ENCODE peak calls at places on chromosomes 13 and 19, in five cellular contexts. Z is Caco-2, L is PC-9, G is HCT116, M is cardiac muscle cell. W is an unnamed sample.
A peak's percentile ranks its signal among the peaks of the same experiment; 100 is the strongest.

GRCh38 chr19:19538077-19538764 is at the start of gene CILP2:
- DNase-seq in L (no peak), Z (peak; percentile 60), M (peak; percentile 32), G (no peak), W (no peak)

GRCh38 chr13:85619321-85619720 is 179.9 kb downstream of the SLITRK6 start:
- DNase-seq in Z (no peak), M (no peak), L (no peak), G (no peak), W (no peak)

GRCh38 chr19:19475845-19476828 is 39.2 kb downstream of the TSSK6 start:
- DNase-seq in Z (no peak), L (no peak), G (no peak), M (peak; percentile 42), W (no peak)

GRCh38 chr19:14089662-14090508 is 666 bp downstream of the SAMD1 start:
- DNase-seq in G (no peak), M (peak; percentile 75), Z (peak; percentile 69), L (no peak), W (no peak)

GRCh38 chr13:32415019-32415418 is 12.9 kb downstream of the N4BP2L1 start:
- DNase-seq in G (peak; percentile 18), M (peak; percentile 21), L (no peak), Z (peak; percentile 49), W (no peak)

GRCh38 chr13:76991432-76991795 is 467 bp upstream of the CLN5 start:
- DNase-seq in Z (no peak), L (no peak), M (no peak), G (no peak), W (no peak)

GRCh38 chr13:23384111-23384510 is 49.4 kb downstream of the SACS start:
- DNase-seq in L (no peak), M (no peak), G (no peak), Z (no peak), W (no peak)

GRCh38 chr13:25885418-25885817 is 166.4 kb downstream of the SHISA2 start:
- DNase-seq in G (no peak), Z (no peak), L (no peak), M (no peak), W (no peak)

GRCh38 chr13:41780736-41781708 is 179.9 kb downstream of the VWA8 start:
- DNase-seq in G (no peak), L (peak; percentile 74), M (peak; percentile 91), Z (no peak), W (no peak)

GRCh38 chr19:27794444-27795042 is 1418.4 kb downstream of the UQCRFS1 start:
- DNase-seq in M (peak; percentile 44), L (peak; percentile 34), G (no peak), Z (no peak), W (no peak)

GRCh38 chr19:41575998-41576397 is at the start of gene CEACAM21:
- DNase-seq in M (no peak), G (no peak), Z (no peak), L (no peak), W (no peak)

GRCh38 chr19:5575553-5575952 is 7.8 kb upstream of the TINCR start:
- DNase-seq in M (no peak), Z (no peak), G (no peak), L (peak; percentile 70), W (no peak)

GRCh38 chr19:11446652-11447301 is 11.3 kb downstream of the PRKCSH start:
- DNase-seq in L (no peak), G (no peak), Z (no peak), M (peak; percentile 46), W (no peak)

GRCh38 chr19:34145741-34146202 is 26.5 kb upstream of the LSM14A start:
- DNase-seq in G (peak; percentile 33), M (peak; percentile 70), L (peak; percentile 49), Z (peak; percentile 58), W (no peak)

GRCh38 chr13:34347784-34348573 is 530.0 kb downstream of the RFC3 start:
- DNase-seq in L (peak; percentile 97), Z (no peak), G (no peak), M (no peak), W (peak; percentile 95)

GRCh38 chr13:98055623-98056022 is 87.3 kb upstream of the FARP1 start:
- DNase-seq in L (no peak), M (no peak), Z (no peak), G (no peak), W (no peak)

GRCh38 chr13:67267136-67267535 is 37.0 kb upstream of the PCDH9 start:
- DNase-seq in M (peak; percentile 27), L (no peak), G (no peak), Z (no peak), W (no peak)

GRCh38 chr19:5691205-5691929 is 1.3 kb downstream of the RPL36 start:
- DNase-seq in L (no peak), Z (no peak), M (peak; percentile 73), G (no peak), W (peak; percentile 39)

GRCh38 chr19:3712663-3713531 is 4.7 kb downstream of the TJP3 start:
- DNase-seq in L (peak; percentile 55), Z (no peak), G (peak; percentile 37), M (no peak), W (no peak)

GRCh38 chr19:16036397-16036925 is 39.8 kb upstream of the TPM4 start:
- DNase-seq in L (no peak), Z (no peak), M (no peak), G (no peak), W (no peak)

GRCh38 chr19:661427-662196 is 1.4 kb downstream of the RNF126 start:
- DNase-seq in L (no peak), Z (no peak), M (no peak), G (no peak), W (no peak)

GRCh38 chr13:32811297-32811800 is 204.9 kb upstream of the KL start:
- DNase-seq in Z (no peak), G (no peak), L (peak; percentile 71), M (no peak), W (peak; percentile 4)

GRCh38 chr13:30892966-30893365 is 13.1 kb upstream of the MEDAG start:
- DNase-seq in Z (peak; percentile 58), G (peak; percentile 77), L (no peak), M (peak; percentile 75), W (no peak)

GRCh38 chr19:4914736-4915501 is 5.6 kb downstream of the UHRF1 start:
- DNase-seq in G (peak; percentile 76), M (peak; percentile 74), L (peak; percentile 91), Z (peak; percentile 49), W (peak; percentile 89)

GRCh38 chr13:94858856-94859811 is 146.8 kb upstream of the SOX21 start:
- DNase-seq in M (peak; percentile 87), L (peak; percentile 24), Z (no peak), G (no peak), W (no peak)

GRCh38 chr13:80962855-80963254 is 621.9 kb upstream of the SPRY2 start:
- DNase-seq in L (no peak), Z (no peak), M (peak; percentile 61), G (no peak), W (no peak)

GRCh38 chr13:45162821-45163220 is 38.0 kb downstream of the KCTD4 start:
- DNase-seq in M (peak; percentile 84), G (peak; percentile 76), L (peak; percentile 95), Z (no peak), W (no peak)

GRCh38 chr13:73608731-73609485 is 525.3 kb downstream of the KLF12 start:
- DNase-seq in M (no peak), G (no peak), Z (no peak), L (no peak), W (no peak)

GRCh38 chr13:43133792-43134191 is 110.4 kb downstream of the DNAJC15 start:
- DNase-seq in G (no peak), M (no peak), L (no peak), Z (no peak), W (no peak)

GRCh38 chr13:43134896-43135295 is 111.5 kb downstream of the DNAJC15 start:
- DNase-seq in M (no peak), Z (no peak), L (no peak), G (no peak), W (no peak)

GRCh38 chr13:43129511-43130130 is 106.2 kb downstream of the DNAJC15 start:
- DNase-seq in L (no peak), G (no peak), M (no peak), Z (no peak), W (no peak)

GRCh38 chr13:43132911-43133310 is 109.5 kb downstream of the DNAJC15 start:
- DNase-seq in Z (no peak), G (no peak), L (no peak), M (no peak), W (no peak)

DNA sequence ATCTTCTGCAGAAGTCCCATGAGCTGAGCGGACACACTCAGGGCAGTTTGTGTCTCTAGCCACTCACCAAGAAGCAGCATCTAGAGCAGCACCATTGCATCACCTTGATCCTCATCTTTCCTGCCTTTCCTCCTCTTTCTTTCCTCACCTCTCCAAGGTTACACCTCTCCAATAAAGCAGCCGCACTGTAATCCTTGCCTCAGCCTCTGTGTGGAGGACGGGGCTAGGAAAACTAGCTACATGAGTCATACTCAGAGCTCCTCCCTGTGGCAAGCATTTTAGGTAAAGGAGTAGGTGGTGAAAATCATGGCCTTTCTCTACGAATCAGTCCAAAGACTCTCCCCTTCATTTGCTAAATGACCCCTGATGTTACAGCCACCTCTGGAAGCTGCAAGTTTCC is 108.8 kb downstream of the DNAJC15 start:
- DNase-seq in Z (peak; percentile 81), L (peak; percentile 56), G (peak; percentile 35), M (peak; percentile 58), W (peak; percentile 37)
- TF ChIP-seq CTCF in Z (peak; percentile 56), L (no peak), G (peak; percentile 15), M (peak; percentile 43), W (peak; percentile 59)

DNA sequence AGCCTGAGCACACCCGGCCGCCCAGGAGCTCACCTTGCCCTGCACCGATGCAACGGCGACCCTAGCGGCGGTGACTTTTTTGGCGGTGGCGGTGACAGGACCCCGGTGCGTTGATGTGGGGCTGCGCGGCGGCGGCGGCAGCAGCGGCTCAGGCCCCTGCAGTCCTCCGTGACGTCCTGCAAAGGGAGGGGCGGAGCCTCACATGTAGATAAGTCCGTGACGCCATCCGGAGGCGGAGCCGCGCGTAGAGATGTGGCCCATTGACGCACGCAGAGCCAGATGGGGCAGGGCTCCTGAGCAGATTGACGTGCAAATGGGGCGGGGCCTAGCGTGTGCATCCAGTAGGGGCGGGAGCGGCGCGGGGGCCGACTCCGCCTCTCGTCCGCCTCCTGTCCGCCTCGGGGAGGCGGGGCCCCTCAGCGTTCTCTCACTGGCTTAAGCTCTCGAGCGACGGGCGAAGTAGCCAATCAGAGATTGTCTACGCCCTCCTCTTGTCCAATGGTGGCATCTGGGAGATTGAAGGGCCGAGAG is at the start of gene RAB3A:
- DNase-seq in Z (peak; percentile 99), M (peak; percentile 100), G (peak; percentile 100), L (peak; percentile 100), W (peak; percentile 99)
- H3K4me3 ChIP-seq in Z (peak within 1 kb of the TSS; percentile 90), M (peak within 1 kb of the TSS; percentile 60), G (peak within 1 kb of the TSS; percentile 87), L (peak within 1 kb of the TSS; percentile 73), W (peak within 1 kb of the TSS; percentile 82)

DNA sequence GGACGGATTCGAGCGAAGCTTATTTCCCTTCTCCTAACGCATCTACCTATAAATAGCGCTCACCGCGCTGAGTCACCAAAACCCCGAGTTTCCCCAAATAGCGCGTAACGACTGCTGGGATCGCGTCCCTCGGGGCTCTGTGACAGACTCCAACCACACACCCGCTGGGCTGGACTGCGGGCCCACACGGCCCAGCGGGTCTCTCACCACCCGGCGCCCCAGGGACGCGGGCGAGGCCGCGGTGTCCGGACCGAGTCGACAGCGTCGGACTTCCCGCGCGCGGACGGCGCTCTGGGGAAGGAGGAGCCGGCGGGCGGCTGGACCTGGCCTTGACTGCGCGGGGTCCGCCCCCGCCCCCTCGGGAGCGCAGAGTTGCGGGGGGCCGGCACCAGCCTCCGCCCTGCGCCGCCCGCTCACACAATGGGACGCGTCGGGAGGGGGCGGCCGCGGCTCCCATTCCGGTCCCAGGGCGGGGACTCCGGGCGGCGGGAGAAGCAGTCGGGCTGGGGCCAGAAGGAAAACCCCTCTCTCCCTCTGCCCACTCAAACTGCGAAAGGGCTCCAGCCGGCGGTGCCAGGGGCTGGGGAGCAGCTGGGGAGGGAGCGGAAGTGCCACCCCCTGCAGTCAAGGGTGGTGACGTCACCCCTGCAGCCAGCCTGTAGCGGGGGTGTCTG is 108.8 kb downstream of the KCNRG start:
- DNase-seq in Z (peak; percentile 98), M (peak; percentile 76), L (peak; percentile 82), G (peak; percentile 84), W (peak; percentile 63)
- TF ChIP-seq CTCF in Z (no peak), M (no peak), L (no peak), G (peak; percentile 3), W (no peak)

GRCh38 chr19:55069137-55069858 is 6.3 kb upstream of the RDH13 start:
- DNase-seq in Z (peak; percentile 95), G (no peak), M (peak; percentile 28), L (peak; percentile 98), W (no peak)
- H3K4me3 ChIP-seq in Z (peak overlapping the region; percentile 38), G (peak overlapping the region; percentile 70), M (peak overlapping the region; percentile 15), L (peak overlapping the region; percentile 63), W (peak overlapping the region; percentile 45)